ENCODE peak calls at places on chromosome 5, in nine cellular contexts. S is Panc1, Y is stomach, E is HL-60, T is K562, Q is GM12891, R is transverse colon, G is suprapubic skin, F is HCT116. K is an unnamed sample.

GRCh38 chr5:134398609-134399155 is 13.0 kb downstream of the CDKN2AIPNL start:
- DNase-seq in S (no peak), Y (no peak), E (no peak), T (no peak), Q (no peak), R (no peak), G (no peak), F (no peak), K (no peak)

GRCh38 chr5:136014049-136014516 is 14.7 kb upstream of the TGFBI start:
- DNase-seq in S (no peak), Y (no peak), E (no peak), T (no peak), Q (no peak), R (no peak), G (no peak), F (no peak), K (no peak)

GRCh38 chr5:141695627-141696180 is 13.7 kb upstream of the ARAP3 start:
- DNase-seq in S (no peak), Y (peak), E (no peak), T (no peak), Q (no peak), R (peak), G (no peak), F (no peak), K (no peak)

GRCh38 chr5:55338810-55339243 is 31.0 kb downstream of the MTREX start:
- DNase-seq in S (no peak), Y (no peak), E (no peak), T (no peak), Q (no peak), R (no peak), G (no peak), F (no peak), K (no peak)

GRCh38 chr5:113693205-113693553 is 179.7 kb downstream of the YTHDC2 start:
- DNase-seq in S (no peak), Y (no peak), E (no peak), T (no peak), Q (no peak), R (no peak), G (no peak), F (no peak), K (no peak)

GRCh38 chr5:82813951-82814350 is 263.2 kb downstream of the TMEM167A start:
- DNase-seq in S (no peak), Y (no peak), E (no peak), T (no peak), Q (no peak), R (no peak), G (no peak), F (no peak), K (no peak)

GRCh38 chr5:68465934-68466551 is 250.5 kb downstream of the PIK3R1 start:
- DNase-seq in S (no peak), Y (no peak), E (no peak), T (no peak), Q (no peak), R (no peak), G (no peak), F (no peak), K (no peak)

GRCh38 chr5:5466227-5466626 is 43.8 kb downstream of the ICE1 start:
- DNase-seq in S (no peak), Y (no peak), E (no peak), T (no peak), Q (no peak), R (no peak), G (no peak), F (no peak), K (no peak)

GRCh38 chr5:142529626-142530278 is 156.1 kb downstream of the FGF1 start:
- DNase-seq in S (peak), Y (no peak), E (no peak), T (no peak), Q (no peak), R (no peak), G (no peak), F (peak), K (no peak)

GRCh38 chr5:81486711-81487110 is 92.8 kb upstream of the ACOT12 start:
- DNase-seq in S (no peak), Y (no peak), E (no peak), T (no peak), Q (no peak), R (no peak), G (no peak), F (no peak), K (no peak)

GRCh38 chr5:122967625-122968024 is 68.9 kb downstream of the PPIC start:
- DNase-seq in S (no peak), Y (no peak), E (no peak), T (no peak), Q (peak), R (no peak), G (no peak), F (no peak), K (no peak)

DNA sequence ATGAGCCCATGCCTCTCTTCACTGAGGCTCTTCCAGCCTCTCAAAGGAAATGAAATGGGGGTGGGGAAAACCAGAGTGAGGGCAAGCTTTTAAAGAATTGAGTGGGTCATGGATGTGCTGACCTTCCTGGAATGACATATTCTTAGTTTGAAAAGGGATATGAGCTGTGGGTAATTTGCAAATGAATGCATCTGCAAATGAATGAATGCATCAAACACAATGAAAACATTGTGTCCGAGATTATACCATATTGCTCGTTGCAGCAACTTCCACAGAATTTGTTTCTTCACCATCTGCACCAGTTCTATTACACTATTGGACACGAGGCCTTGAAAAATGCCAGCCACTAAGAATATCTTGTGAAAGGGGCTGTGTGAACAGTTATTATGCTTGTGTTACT is 198.6 kb upstream of the CDH6 start:
- DNase-seq in S (no peak), Y (no peak), E (no peak), T (no peak), Q (no peak), R (no peak), G (no peak), F (no peak), K (no peak)
- TF ChIP-seq POLR2AphosphoS5 in S (no peak), Y (no peak), E (no peak), T (no peak), Q (no peak), R (no peak), G (no peak), F (no peak), K (no peak)

GRCh38 chr5:10762178-10762775 is 1.2 kb upstream of the DAP start:
- DNase-seq in S (no peak), Y (peak), E (peak), T (no peak), Q (no peak), R (peak), G (no peak), F (no peak), K (no peak)

GRCh38 chr5:10761842-10762165 is 770 bp upstream of the DAP start:
- DNase-seq in S (no peak), Y (no peak), E (peak), T (peak), Q (no peak), R (no peak), G (no peak), F (no peak), K (no peak)

GRCh38 chr5:10759111-10759510 is 1.9 kb downstream of the DAP start:
- DNase-seq in S (no peak), Y (no peak), E (no peak), T (no peak), Q (no peak), R (peak), G (no peak), F (no peak), K (no peak)

GRCh38 chr5:10760976-10761841 is at the start of gene DAP:
- DNase-seq in S (peak), Y (peak), E (peak), T (peak), Q (peak), R (peak), G (peak), F (peak), K (peak)

GRCh38 chr5:10760033-10760975 is 730 bp downstream of the DAP start:
- DNase-seq in S (peak), Y (peak), E (peak), T (peak), Q (peak), R (peak), G (no peak), F (peak), K (peak)
- TF ChIP-seq POLR2AphosphoS5 in S (no peak), Y (no peak), E (peak), T (no peak), Q (no peak), R (peak), G (no peak), F (no peak), K (no peak)

DNA sequence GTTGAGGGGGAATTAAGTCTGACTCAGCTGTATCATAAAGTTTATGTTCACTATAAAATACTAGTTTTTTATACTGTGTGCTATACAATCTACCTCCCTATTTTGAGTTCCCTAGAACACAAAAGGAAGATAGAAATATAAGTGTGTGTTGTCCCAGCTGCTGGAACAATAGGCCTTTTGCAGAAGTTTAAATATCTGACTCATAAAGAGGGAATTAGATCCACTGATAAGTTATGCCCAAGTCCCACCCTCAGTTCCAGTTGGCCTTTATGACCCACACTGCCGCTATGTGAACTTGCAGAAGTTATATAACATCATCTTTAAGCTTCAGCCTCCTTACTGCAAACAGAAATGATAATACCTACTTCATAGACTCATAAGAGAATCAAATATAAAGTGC is 88.5 kb upstream of the DAB2 start:
- DNase-seq in S (no peak), Y (no peak), E (no peak), T (no peak), Q (no peak), R (peak), G (no peak), F (peak), K (no peak)
- TF ChIP-seq POLR2AphosphoS5 in S (no peak), Y (no peak), E (no peak), T (no peak), Q (no peak), R (peak), G (no peak), F (no peak), K (no peak)

GRCh38 chr5:127762412-127762811 is 59.2 kb downstream of the CCDC192 start:
- DNase-seq in S (no peak), Y (no peak), E (no peak), T (no peak), Q (no peak), R (no peak), G (no peak), F (no peak), K (no peak)
- TF ChIP-seq POLR2AphosphoS5 in S (no peak), Y (no peak), E (no peak), T (no peak), Q (no peak), R (no peak), G (no peak), F (no peak), K (no peak)

DNA sequence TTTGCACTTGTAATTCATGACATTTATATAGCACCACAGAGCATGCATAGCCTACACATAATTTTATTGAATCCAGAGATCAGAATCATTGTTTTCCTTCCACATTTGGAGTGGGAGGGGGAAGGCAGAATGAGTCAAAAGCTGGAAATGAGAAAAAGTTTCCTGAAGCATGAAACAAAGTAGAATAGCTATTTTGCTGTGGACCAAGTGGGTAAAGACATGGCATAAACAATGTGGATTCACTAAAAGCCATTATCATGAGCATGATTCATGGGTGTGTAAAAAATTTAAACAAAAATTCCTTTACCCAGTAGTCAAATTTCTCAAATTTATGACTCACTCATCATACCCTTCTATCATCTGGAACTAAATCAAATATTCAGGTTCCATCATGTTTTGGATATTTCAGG is 97.9 kb downstream of the YIPF5 start:
- DNase-seq in S (no peak), Y (no peak), E (no peak), T (no peak), Q (no peak), R (no peak), G (no peak), F (no peak), K (no peak)
- TF ChIP-seq POLR2AphosphoS5 in S (no peak), Y (no peak), E (no peak), T (no peak), Q (no peak), R (no peak), G (no peak), F (no peak), K (no peak)

DNA sequence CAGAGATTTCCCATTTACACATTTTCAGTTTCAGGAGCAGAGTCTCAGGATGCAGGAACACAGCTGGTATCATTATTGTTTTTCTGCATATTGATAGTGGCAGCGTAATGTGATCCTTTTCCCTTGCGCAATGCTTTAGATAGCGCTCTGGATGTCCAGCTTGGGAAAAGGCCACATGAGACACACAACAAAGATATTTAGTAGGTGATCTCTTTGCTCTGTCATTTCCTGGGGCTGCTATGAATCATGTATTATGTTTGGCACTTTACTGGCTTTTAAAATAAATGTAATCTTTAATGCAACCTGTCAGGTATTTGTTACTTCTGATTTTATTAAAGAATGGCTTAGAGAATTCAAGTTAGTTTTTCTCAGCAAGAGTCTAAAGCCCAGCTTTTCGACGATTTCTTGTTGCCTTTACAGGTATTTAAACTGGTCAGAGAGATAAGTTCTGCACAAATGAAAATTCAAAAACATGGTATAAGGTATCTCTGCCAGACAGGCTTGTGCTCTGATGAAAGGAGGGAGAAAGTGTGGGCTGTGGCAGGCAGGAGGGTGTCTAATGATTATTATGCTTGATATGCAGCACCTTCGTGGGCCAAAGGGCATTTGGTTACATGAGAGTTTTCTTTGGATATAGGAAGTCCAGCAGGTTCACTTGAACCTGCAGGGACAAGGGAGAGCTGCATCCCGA is 42.3 kb downstream of the PTTG1 start:
- DNase-seq in S (peak), Y (no peak), E (no peak), T (no peak), Q (no peak), R (no peak), G (no peak), F (no peak), K (no peak)
- TF ChIP-seq POLR2AphosphoS5 in S (no peak), Y (no peak), E (no peak), T (no peak), Q (no peak), R (no peak), G (no peak), F (no peak), K (no peak)

GRCh38 chr5:138491284-138491648 is 26.0 kb downstream of the EGR1 start:
- DNase-seq in S (no peak), Y (no peak), E (no peak), T (no peak), Q (no peak), R (no peak), G (no peak), F (no peak), K (no peak)

GRCh38 chr5:138488481-138488945 is 23.2 kb downstream of the EGR1 start:
- DNase-seq in S (no peak), Y (peak), E (no peak), T (peak), Q (no peak), R (no peak), G (no peak), F (no peak), K (no peak)

GRCh38 chr5:138491669-138492551 is 26.6 kb downstream of the EGR1 start:
- DNase-seq in S (peak), Y (peak), E (peak), T (peak), Q (peak), R (peak), G (peak), F (peak), K (peak)

GRCh38 chr5:138490648-138491283 is 25.5 kb downstream of the EGR1 start:
- DNase-seq in S (no peak), Y (no peak), E (no peak), T (peak), Q (no peak), R (no peak), G (no peak), F (no peak), K (no peak)

GRCh38 chr5:138489705-138490104 is 24.4 kb downstream of the EGR1 start:
- DNase-seq in S (no peak), Y (peak), E (no peak), T (no peak), Q (no peak), R (no peak), G (no peak), F (no peak), K (no peak)
- TF ChIP-seq POLR2AphosphoS5 in S (no peak), Y (no peak), E (no peak), T (no peak), Q (no peak), R (no peak), G (no peak), F (no peak), K (no peak)

GRCh38 chr5:34564706-34565235 is 91.4 kb upstream of the RAI14 start:
- DNase-seq in S (no peak), Y (no peak), E (no peak), T (no peak), Q (no peak), R (no peak), G (no peak), F (no peak), K (no peak)
- TF ChIP-seq POLR2AphosphoS5 in S (no peak), Y (no peak), E (no peak), T (no peak), Q (no peak), R (no peak), G (no peak), F (no peak), K (no peak)

GRCh38 chr5:177473461-177473991 is at the start of gene DBN1:
- DNase-seq in S (no peak), Y (peak), E (no peak), T (peak), Q (peak), R (peak), G (no peak), F (no peak), K (no peak)
- TF ChIP-seq POLR2AphosphoS5 in S (peak), Y (no peak), E (no peak), T (no peak), Q (no peak), R (no peak), G (no peak), F (peak), K (no peak)

GRCh38 chr5:8861764-8862163 is 684.1 kb downstream of the SEMA5A start:
- DNase-seq in S (no peak), Y (no peak), E (no peak), T (no peak), Q (no peak), R (peak), G (no peak), F (no peak), K (no peak)
- TF ChIP-seq POLR2AphosphoS5 in S (no peak), Y (no peak), E (no peak), T (no peak), Q (no peak), R (no peak), G (no peak), F (no peak), K (no peak)

K was measured in breast epithelium.